ENCODE peak calls at places on chromosome 2, in four cellular contexts. T, O, F and H are unnamed samples.

GRCh38 chr2:151437630-151438029 is 27.9 kb downstream of the RIF1 start:
- DNase-seq in T (no peak), O (no peak), F (no peak), H (no peak)

GRCh38 chr2:11681722-11682589 is 12.0 kb upstream of the NTSR2 start:
- DNase-seq in T (no peak), O (peak; percentile 57), F (no peak), H (no peak)

GRCh38 chr2:228938629-228939028 is 332.5 kb downstream of the PID1 start:
- DNase-seq in T (no peak), O (no peak), F (no peak), H (no peak)

GRCh38 chr2:203379156-203379555 is 51.0 kb downstream of the ABI2 start:
- DNase-seq in T (no peak), O (no peak), F (no peak), H (no peak)

GRCh38 chr2:226638576-226638975 is 161.0 kb downstream of the IRS1 start:
- DNase-seq in T (no peak), O (no peak), F (no peak), H (no peak)

GRCh38 chr2:141554810-141555209 is 576.0 kb downstream of the LRP1B start:
- DNase-seq in T (no peak), O (no peak), F (no peak), H (no peak)

GRCh38 chr2:215537621-215538020 is 101.8 kb upstream of the FN1 start:
- DNase-seq in T (no peak), O (no peak), F (no peak), H (no peak)

GRCh38 chr2:141384676-141385075 is 746.1 kb downstream of the LRP1B start:
- DNase-seq in T (no peak), O (no peak), F (no peak), H (no peak)

GRCh38 chr2:234885113-234885512 is 66.7 kb upstream of the SH3BP4 start:
- DNase-seq in T (no peak), O (no peak), F (no peak), H (no peak)

GRCh38 chr2:43185146-43185545 is 41.3 kb downstream of the ZFP36L2 start:
- DNase-seq in T (no peak), O (no peak), F (no peak), H (no peak)

GRCh38 chr2:112488201-112488600 is 6.2 kb downstream of the TTL start:
- DNase-seq in T (no peak), O (no peak), F (no peak), H (no peak)

GRCh38 chr2:206443735-206444527 is 599 bp downstream of the ADAM23 start:
- DNase-seq in T (no peak), O (no peak), F (no peak), H (peak; percentile 74)

GRCh38 chr2:128770143-128771080 is 451.7 kb upstream of the HS6ST1 start:
- DNase-seq in T (peak; percentile 60), O (no peak), F (peak; percentile 30), H (peak; percentile 12)

GRCh38 chr2:43218550-43219382 is 7.6 kb downstream of the ZFP36L2 start:
- DNase-seq in T (peak; percentile 84), O (peak; percentile 95), F (peak; percentile 68), H (peak; percentile 83)

GRCh38 chr2:105812180-105813044 is 67.7 kb downstream of the NCK2 start:
- DNase-seq in T (no peak), O (no peak), F (no peak), H (peak; percentile 75)

GRCh38 chr2:199992296-199992695 is 36.9 kb downstream of the MAIP1 start:
- DNase-seq in T (no peak), O (no peak), F (no peak), H (no peak)

GRCh38 chr2:199991691-199992090 is 36.3 kb downstream of the MAIP1 start:
- DNase-seq in T (no peak), O (no peak), F (no peak), H (no peak)

GRCh38 chr2:199997296-199997695 is 41.9 kb downstream of the MAIP1 start:
- DNase-seq in T (no peak), O (no peak), F (no peak), H (no peak)

GRCh38 chr2:199989822-199990221 is 34.4 kb downstream of the MAIP1 start:
- DNase-seq in T (no peak), O (no peak), F (no peak), H (no peak)

GRCh38 chr2:199994296-199994695 is 38.9 kb downstream of the MAIP1 start:
- DNase-seq in T (no peak), O (no peak), F (no peak), H (no peak)
- H3K4me3 ChIP-seq in T (no peak overlapping the region), O (no peak overlapping the region), F (no peak overlapping the region), H (no peak overlapping the region)

DNA sequence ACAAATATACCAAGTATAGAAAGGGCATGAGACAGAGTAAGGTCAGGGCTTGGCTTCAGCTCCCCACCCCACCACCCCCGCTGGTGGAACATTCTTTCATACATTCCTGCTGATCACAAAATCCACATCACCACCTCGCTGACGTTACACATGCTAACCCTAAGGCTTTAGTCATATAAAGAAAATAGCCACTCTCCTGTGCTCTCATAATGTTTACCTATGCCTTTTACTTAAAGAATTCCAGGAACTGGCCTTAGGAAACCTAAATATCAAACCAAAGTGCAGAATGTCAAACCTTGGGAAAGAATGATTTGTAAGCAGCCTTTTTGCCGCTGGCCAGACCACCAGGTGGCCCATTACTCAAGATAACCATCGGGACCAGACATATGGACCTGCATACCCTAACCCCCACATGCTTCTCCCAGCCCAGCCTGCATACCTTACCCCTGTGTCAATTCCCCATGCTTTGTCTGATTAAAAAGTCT is 136.3 kb upstream of the SLC39A10 start:
- DNase-seq in T (no peak), O (no peak), F (no peak), H (no peak)
- H3K4me3 ChIP-seq in T (no peak overlapping the region), O (no peak overlapping the region), F (no peak overlapping the region), H (no peak overlapping the region)

DNA sequence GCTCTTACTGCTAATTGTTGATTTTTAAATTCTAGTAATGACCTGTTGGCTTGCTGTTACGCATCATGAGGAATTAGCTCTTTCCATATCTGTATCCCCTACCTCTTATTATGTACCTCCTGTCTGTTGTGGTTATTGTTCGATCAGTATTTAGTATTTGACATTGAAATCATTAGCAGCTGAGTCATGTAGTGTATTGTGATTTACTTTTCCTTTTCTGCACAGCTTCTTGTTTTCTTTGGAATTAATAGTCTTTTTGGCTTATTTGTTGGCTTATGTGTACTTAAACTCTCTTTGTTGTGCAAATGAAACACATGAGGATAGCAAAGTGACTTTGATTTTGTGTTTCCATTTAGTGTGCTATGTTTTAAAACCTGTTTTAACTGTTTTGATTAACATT is 4.3 kb downstream of the EPB41L5 start:
- DNase-seq in T (no peak), O (no peak), F (no peak), H (no peak)
- H3K4me3 ChIP-seq in T (no peak overlapping the region), O (no peak overlapping the region), F (no peak overlapping the region), H (no peak overlapping the region)

GRCh38 chr2:173307287-173307686 is 47.4 kb upstream of the CDCA7 start:
- DNase-seq in T (no peak), O (no peak), F (no peak), H (no peak)
- H3K4me3 ChIP-seq in T (no peak overlapping the region), O (no peak overlapping the region), F (no peak overlapping the region), H (no peak overlapping the region)

GRCh38 chr2:176156959-176157498 is at the start of gene HOXD3:
- DNase-seq in T (no peak), O (no peak), F (no peak), H (no peak)
- H3K4me3 ChIP-seq in T (no peak within 1 kb of the TSS), O (no peak within 1 kb of the TSS), F (no peak within 1 kb of the TSS), H (no peak within 1 kb of the TSS)

GRCh38 chr2:224586127-224586702 is 1.1 kb upstream of the CUL3 start:
- DNase-seq in T (no peak), O (no peak), F (no peak), H (no peak)

GRCh38 chr2:224585205-224586088 is at the start of gene CUL3:
- DNase-seq in T (peak; percentile 99), O (peak; percentile 99), F (peak; percentile 100), H (peak; percentile 99)

GRCh38 chr2:224580248-224580647 is 4.9 kb downstream of the CUL3 start:
- DNase-seq in T (no peak), O (no peak), F (no peak), H (no peak)

GRCh38 chr2:224584768-224585204 is 377 bp downstream of the CUL3 start:
- DNase-seq in T (peak; percentile 83), O (peak; percentile 78), F (peak; percentile 69), H (peak; percentile 71)

DNA sequence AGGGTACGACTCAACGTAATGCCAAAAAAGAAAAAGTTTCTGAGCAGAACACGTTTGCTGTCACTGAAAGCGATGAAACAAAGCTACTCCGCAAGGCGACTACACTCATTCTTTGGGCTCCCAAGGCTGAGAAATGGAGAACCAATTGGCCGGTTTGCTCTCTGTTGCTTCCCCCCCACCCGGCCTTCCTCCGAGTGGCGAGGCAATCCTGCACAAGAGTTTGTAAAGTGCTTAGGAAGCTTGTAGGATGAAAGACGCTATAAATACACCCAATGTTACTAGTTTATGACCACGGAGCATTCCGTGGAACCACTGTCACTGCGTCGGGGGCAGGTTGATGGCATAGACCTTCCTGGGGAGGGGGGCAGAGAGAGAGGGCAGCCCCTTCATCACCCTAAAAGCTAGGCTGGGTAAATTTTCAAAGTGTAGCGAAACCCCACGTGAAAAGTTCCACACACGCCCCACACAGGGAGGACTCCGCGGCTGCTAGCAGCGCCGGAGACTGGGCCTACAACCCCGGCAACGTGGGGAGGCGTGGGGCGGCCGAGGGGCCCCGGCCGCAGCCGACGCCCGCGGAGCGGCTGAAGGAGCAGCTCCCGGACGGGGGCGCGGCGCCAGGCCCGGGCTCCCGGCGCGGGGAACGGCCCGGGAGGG is 925 bp downstream of the CUL3 start:
- DNase-seq in T (peak; percentile 69), O (no peak), F (peak; percentile 54), H (peak; percentile 57)
- H3K4me3 ChIP-seq in T (peak overlapping the region; percentile 84), O (peak overlapping the region; percentile 89), F (peak overlapping the region; percentile 75), H (peak overlapping the region; percentile 95)

DNA sequence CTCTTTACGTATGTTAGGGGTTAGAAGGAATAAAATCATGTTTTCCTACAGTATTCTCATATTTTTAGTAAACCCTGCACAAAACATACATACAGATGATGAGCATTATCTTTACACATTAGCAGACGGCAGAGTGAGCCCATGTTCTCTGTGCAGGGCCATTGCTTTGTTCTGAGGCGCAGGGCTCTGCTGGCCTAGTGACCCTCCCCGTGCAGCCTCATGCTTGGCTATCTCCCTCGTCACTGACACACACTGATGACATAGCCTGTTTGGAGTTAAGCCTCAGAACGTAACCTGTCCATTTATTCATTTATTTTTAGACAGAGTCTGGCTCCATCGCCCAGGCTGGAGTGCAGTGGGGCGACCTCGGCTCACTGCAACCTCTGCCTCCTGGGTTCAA is 115.9 kb upstream of the FOSL2 start:
- DNase-seq in T (no peak), O (no peak), F (no peak), H (no peak)
- H3K4me3 ChIP-seq in T (no peak overlapping the region), O (no peak overlapping the region), F (no peak overlapping the region), H (no peak overlapping the region)